ENCODE peak calls at places on chromosomes 13 and 19, in four cellular contexts. N is IMR-90, O is HepG2, E is GM12878. F is an unnamed sample.
A peak's percentile ranks its signal among the peaks of the same experiment; 100 is the strongest.

GRCh38 chr19:7534531-7534980 is 961 bp upstream of the PNPLA6 start:
- DNase-seq in N (peak; percentile 87), O (peak; percentile 70), E (no peak), F (peak; percentile 60)

GRCh38 chr13:75841905-75842304 is 205.8 kb downstream of the LMO7 start:
- DNase-seq in N (no peak), O (no peak), E (no peak), F (no peak)

GRCh38 chr13:43799191-43799590 is 12.4 kb upstream of the ENOX1 start:
- DNase-seq in N (peak; percentile 7), O (no peak), E (no peak), F (no peak)

GRCh38 chr19:43848821-43849220 is 21.7 kb downstream of the ZNF283 start:
- DNase-seq in N (no peak), O (no peak), E (no peak), F (no peak)

GRCh38 chr13:51822106-51822840 is 18.3 kb upstream of the DHRS12 start:
- DNase-seq in N (no peak), O (no peak), E (no peak), F (no peak)

GRCh38 chr13:30408319-30409101 is 13.8 kb upstream of the UBE2L5 start:
- DNase-seq in N (peak; percentile 79), O (peak; percentile 86), E (no peak), F (peak; percentile 91)

GRCh38 chr13:98422046-98422445 is 154.9 kb downstream of the STK24 start:
- DNase-seq in N (no peak), O (no peak), E (no peak), F (no peak)

GRCh38 chr13:46389985-46390384 is 2.9 kb upstream of the RUBCNL start:
- DNase-seq in N (no peak), O (peak; percentile 31), E (peak; percentile 79), F (no peak)

GRCh38 chr13:61030445-61030844 is 385.2 kb downstream of the PCDH20 start:
- DNase-seq in N (no peak), O (no peak), E (no peak), F (no peak)

GRCh38 chr13:33003458-33004019 is 12.7 kb upstream of the KL start:
- DNase-seq in N (no peak), O (no peak), E (no peak), F (no peak)

GRCh38 chr13:33244210-33244906 is 41.2 kb downstream of the STARD13 start:
- DNase-seq in N (no peak), O (no peak), E (no peak), F (no peak)

GRCh38 chr13:99656843-99657506 is 155.7 kb downstream of the TM9SF2 start:
- DNase-seq in N (no peak), O (no peak), E (no peak), F (no peak)

GRCh38 chr13:53131361-53131760 is 102.7 kb downstream of the OLFM4 start:
- DNase-seq in N (no peak), O (no peak), E (no peak), F (no peak)

GRCh38 chr19:14333101-14333871 is 48.0 kb upstream of the ADGRE5 start:
- DNase-seq in N (no peak), O (no peak), E (no peak), F (no peak)

GRCh38 chr19:33558846-33559245 is 37.3 kb upstream of the PEPD start:
- DNase-seq in N (no peak), O (no peak), E (no peak), F (no peak)

GRCh38 chr19:48780684-48781391 is 25.5 kb downstream of the FGF21 start:
- DNase-seq in N (peak; percentile 58), O (peak; percentile 88), E (peak; percentile 54), F (peak; percentile 44)

GRCh38 chr19:19120308-19121156 is 17.7 kb downstream of the TMEM161A start:
- DNase-seq in N (peak; percentile 62), O (peak; percentile 35), E (no peak), F (peak; percentile 99)

GRCh38 chr19:7983286-7983950 is 22.0 kb downstream of the ELAVL1 start:
- DNase-seq in N (no peak), O (no peak), E (no peak), F (no peak)

GRCh38 chr13:75368167-75368566 is 113.8 kb downstream of the TBC1D4 start:
- DNase-seq in N (peak; percentile 92), O (no peak), E (no peak), F (no peak)

GRCh38 chr19:16895467-16896097 is 6.8 kb downstream of the F2RL3 start:
- DNase-seq in N (no peak), O (no peak), E (no peak), F (no peak)

GRCh38 chr19:3192684-3193083 is 7.0 kb downstream of the NCLN start:
- DNase-seq in N (no peak), O (no peak), E (no peak), F (no peak)

GRCh38 chr13:37460211-37460610 is 138.4 kb downstream of the POSTN start:
- DNase-seq in N (peak; percentile 51), O (no peak), E (no peak), F (no peak)

GRCh38 chr13:94550030-94550738 is 45.8 kb downstream of the TGDS start:
- DNase-seq in N (peak; percentile 52), O (peak; percentile 21), E (peak; percentile 4), F (peak; percentile 29)

GRCh38 chr13:94705081-94705751 is 7.1 kb downstream of the SOX21 start:
- DNase-seq in N (no peak), O (no peak), E (no peak), F (no peak)

GRCh38 chr13:102367836-102368235 is 34.0 kb downstream of the FGF14 start:
- DNase-seq in N (no peak), O (no peak), E (no peak), F (no peak)

GRCh38 chr19:12864721-12865715 is 16.2 kb downstream of the DNASE2 start:
- DNase-seq in N (no peak), O (peak; percentile 75), E (no peak), F (no peak)

GRCh38 chr19:38424272-38424671 is 1.7 kb downstream of the RASGRP4 start:
- DNase-seq in N (no peak), O (no peak), E (no peak), F (no peak)

GRCh38 chr19:6616011-6616410 is 25.1 kb upstream of the CD70 start:
- DNase-seq in N (no peak), O (no peak), E (no peak), F (no peak)

GRCh38 chr13:19634129-19634740 is 776 bp downstream of the MPHOSPH8 start:
- DNase-seq in N (peak; percentile 57), O (peak; percentile 18), E (no peak), F (no peak)

GRCh38 chr19:35346193-35347052 is 1.3 kb upstream of the FFAR1 start:
- DNase-seq in N (no peak), O (peak; percentile 16), E (peak; percentile 74), F (peak; percentile 26)

DNA sequence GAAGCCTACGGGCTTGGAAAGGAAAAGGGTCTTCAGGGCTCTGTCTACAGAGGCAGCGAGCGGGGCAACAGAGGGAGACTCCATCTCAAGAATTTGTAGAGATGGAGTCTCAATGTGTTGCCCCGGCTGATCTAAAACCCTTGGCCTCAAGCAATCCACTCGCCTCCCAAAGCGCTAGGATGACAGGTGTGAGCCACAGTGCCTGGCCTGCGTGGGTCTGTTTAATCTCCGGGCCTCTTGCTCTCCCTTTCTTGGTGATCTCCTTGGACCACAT is 8.1 kb downstream of the RPS9 start:
- DNase-seq in N (no peak), O (no peak), E (no peak), F (no peak)
- H3K4me1 ChIP-seq in N (peaks cover 30% of the 10 kb centered on the region), O (peaks cover 81% of the 10 kb centered on the region), E (peaks cover 58% of the 10 kb centered on the region), F (peaks cover 72% of the 10 kb centered on the region)

GRCh38 chr19:1882089-1882785 is 3.1 kb downstream of the ABHD17A start:
- DNase-seq in N (no peak), O (no peak), E (no peak), F (no peak)
- TF ChIP-seq BHLHE40 in N (no peak), O (no peak), E (no peak), F (no peak)

DNA sequence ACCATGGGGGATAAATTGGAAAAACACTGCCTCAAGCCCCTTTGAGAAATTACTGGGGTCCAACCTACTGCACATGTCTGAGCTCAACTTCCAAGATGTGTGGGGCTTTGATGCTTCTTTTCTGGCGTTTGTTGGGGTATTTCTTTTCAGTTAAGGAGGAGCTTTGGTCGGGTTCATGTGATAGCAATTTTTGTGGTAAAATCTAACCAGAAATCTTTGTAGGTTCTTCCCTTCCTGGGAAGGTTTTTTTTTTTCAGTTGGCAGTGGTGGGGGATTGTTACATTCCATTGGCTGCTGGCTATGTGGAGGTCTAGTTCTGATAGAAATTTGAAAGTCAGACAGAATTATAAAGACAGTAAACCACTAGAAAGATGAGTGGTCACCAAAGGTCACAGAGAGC is 327.8 kb downstream of the ATP8A2 start:
- DNase-seq in N (no peak), O (no peak), E (no peak), F (no peak)
- H2AFZ ChIP-seq in N (no peak overlapping the region), O (no peak overlapping the region), E (no peak overlapping the region), F (no peak overlapping the region)

GRCh38 chr19:46634045-46634655 is 1.9 kb downstream of the GNG8 start:
- DNase-seq in N (peak; percentile 64), O (no peak), E (no peak), F (peak; percentile 94)

GRCh38 chr19:46629546-46630025 is 4.7 kb upstream of the PTGIR start:
- DNase-seq in N (no peak), O (no peak), E (no peak), F (no peak)

GRCh38 chr19:46633130-46633529 is 2.9 kb downstream of the GNG8 start:
- DNase-seq in N (no peak), O (no peak), E (no peak), F (peak; percentile 39)

GRCh38 chr19:46630806-46631205 is 5.2 kb downstream of the GNG8 start:
- DNase-seq in N (no peak), O (no peak), E (no peak), F (no peak)

DNA sequence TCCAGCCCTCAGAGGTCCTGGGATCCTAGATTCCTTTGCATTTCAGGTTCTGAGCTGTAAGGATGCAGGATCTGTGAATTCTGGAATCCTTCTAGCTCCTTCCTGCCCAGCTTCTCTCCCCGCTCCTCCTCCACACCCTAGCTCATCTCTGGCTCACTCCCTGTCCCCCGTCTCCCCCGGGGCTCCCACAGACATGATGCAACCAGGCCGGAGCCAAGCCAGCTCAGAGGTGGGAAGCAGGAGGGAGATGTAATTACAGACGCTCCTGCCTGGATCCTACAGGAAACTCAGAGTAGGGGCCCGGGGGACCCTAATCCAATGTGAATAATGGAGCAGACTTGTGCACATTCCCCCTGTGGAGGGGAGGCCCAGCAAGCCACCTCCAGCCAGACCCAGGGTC is 4.5 kb downstream of the GNG8 start:
- DNase-seq in N (peak; percentile 61), O (no peak), E (no peak), F (no peak)
- H3K4me1 ChIP-seq in N (peaks cover 13% of the 10 kb centered on the region), O (no peaks in the 10 kb centered on the region), E (peaks cover 13% of the 10 kb centered on the region), F (peaks cover 70% of the 10 kb centered on the region)

GRCh38 chr19:51055866-51056265 is 9.0 kb downstream of the KLK13 start:
- DNase-seq in N (no peak), O (no peak), E (no peak), F (no peak)
- TF ChIP-seq BHLHE40 in N (no peak), O (no peak), E (no peak), F (no peak)

DNA sequence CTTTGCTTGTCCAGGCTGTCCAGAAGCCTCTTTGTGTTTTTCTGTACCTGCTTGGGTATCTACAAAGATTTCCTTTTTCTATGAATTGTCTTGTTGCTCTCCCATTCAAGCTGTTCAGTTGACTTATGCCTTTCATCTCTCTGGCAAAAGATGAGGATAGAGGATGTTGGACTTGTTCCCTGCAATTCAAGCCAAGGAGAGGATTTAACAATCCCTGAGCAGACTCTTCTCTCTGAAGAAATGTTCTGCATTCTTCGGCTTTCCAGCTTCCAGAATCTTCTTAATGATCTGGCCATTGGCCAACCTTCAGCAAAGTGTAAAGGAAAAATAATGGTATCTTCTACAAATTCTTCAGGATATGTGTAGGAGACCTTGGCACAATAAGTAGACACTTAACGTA is 455.9 kb downstream of the SUCLA2 start:
- DNase-seq in N (no peak), O (no peak), E (no peak), F (no peak)
- H2AFZ ChIP-seq in N (no peak overlapping the region), O (no peak overlapping the region), E (no peak overlapping the region), F (no peak overlapping the region)

F was measured in K562.